ENCODE peak calls at places on chromosomes 16 and 17, in ten cellular contexts. A, I, O, V, R, X, H, T, Z and E are unnamed samples.

GRCh38 chr16:35711435-35711834 is 2252.0 kb downstream of the TP53TG3F start:
- DNase-seq in R (no peak), X (no peak), I (no peak), T (no peak), V (no peak), Z (no peak), H (no peak), O (no peak), A (no peak), E (no peak)

GRCh38 chr17:39634384-39634871 is 2.5 kb upstream of the STARD3 start:
- DNase-seq in R (peak), T (no peak), A (peak), H (no peak), Z (no peak), I (no peak), O (no peak), V (no peak), X (no peak), E (no peak)

GRCh38 chr16:49640606-49641005 is 215.3 kb downstream of the ZNF423 start:
- DNase-seq in O (no peak), Z (no peak), R (no peak), T (no peak), X (no peak), H (no peak), A (no peak), V (no peak), I (no peak), E (no peak)

GRCh38 chr17:1315891-1316403 is 36.5 kb downstream of the TRARG1 start:
- DNase-seq in H (no peak), Z (no peak), O (no peak), T (no peak), R (no peak), X (no peak), A (no peak), V (no peak), I (no peak), E (no peak)

GRCh38 chr17:59073972-59074371 is 32.7 kb downstream of the TRIM37 start:
- DNase-seq in Z (no peak), A (no peak), I (no peak), V (no peak), H (no peak), O (no peak), T (no peak), R (no peak), X (no peak), E (no peak)

GRCh38 chr17:3812284-3812683 is 11.3 kb upstream of the ITGAE start:
- DNase-seq in O (no peak), H (no peak), R (no peak), X (no peak), A (no peak), Z (no peak), V (no peak), I (no peak), T (no peak), E (no peak)

GRCh38 chr16:57091200-57091989 is 988 bp upstream of the CPNE2 start:
- DNase-seq in R (peak), O (peak), X (peak), Z (no peak), I (peak), A (peak), T (peak), V (peak), H (no peak), E (peak)

GRCh38 chr17:76146053-76146875 is 5.2 kb upstream of the FOXJ1 start:
- DNase-seq in V (peak), O (no peak), A (no peak), Z (no peak), X (no peak), R (no peak), I (no peak), T (no peak), H (no peak), E (no peak)

GRCh38 chr16:49836668-49837067 is 19.2 kb downstream of the ZNF423 start:
- DNase-seq in Z (no peak), X (no peak), A (no peak), O (no peak), V (no peak), H (no peak), R (no peak), T (no peak), I (no peak), E (no peak)

GRCh38 chr17:78921437-78921971 is 3.7 kb downstream of the TIMP2 start:
- DNase-seq in X (no peak), T (no peak), Z (no peak), I (no peak), O (no peak), A (no peak), V (peak), R (no peak), H (no peak), E (no peak)

GRCh38 chr16:74901606-74902005 is 83.3 kb downstream of the WDR59 start:
- DNase-seq in I (no peak), A (no peak), T (no peak), X (no peak), Z (no peak), V (no peak), R (no peak), O (no peak), H (no peak), E (no peak)

GRCh38 chr17:56786989-56787482 is 46.7 kb downstream of the C17orf67 start:
- DNase-seq in Z (peak), O (peak), A (peak), X (peak), V (no peak), R (no peak), T (peak), I (no peak), H (peak), E (no peak)

DNA sequence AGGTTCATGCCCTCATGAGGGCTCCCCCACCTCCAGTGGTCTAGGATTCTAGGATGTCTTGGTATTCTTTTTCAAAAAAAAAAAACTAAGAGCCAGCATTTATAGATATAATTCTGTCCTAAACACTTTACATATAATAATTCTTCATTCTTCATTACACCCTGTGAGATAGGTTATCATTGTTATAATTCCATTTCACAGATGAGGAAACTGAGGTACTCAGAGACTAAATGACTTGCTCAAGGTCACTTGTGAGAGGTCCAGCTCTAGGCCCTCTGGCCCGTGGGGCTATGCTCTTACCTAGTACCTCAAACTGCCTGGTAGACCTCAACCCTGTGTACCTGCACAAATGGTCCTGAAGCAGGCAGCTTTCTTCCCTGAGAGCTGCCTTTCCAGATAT is 172.2 kb downstream of the PRKCB start:
- DNase-seq in H (no peak), O (no peak), Z (no peak), T (no peak), I (no peak), X (no peak), R (no peak), V (no peak), A (no peak), E (no peak)
- TF ChIP-seq CTCF in H (no peak), O (no peak), Z (no peak), T (no peak), I (no peak), X (no peak), R (no peak), V (no peak), A (no peak), E (no peak)

GRCh38 chr17:32558328-32558955 is 71.6 kb downstream of the CDK5R1 start:
- DNase-seq in A (no peak), X (no peak), V (no peak), H (no peak), T (no peak), Z (no peak), O (no peak), I (no peak), R (no peak), E (no peak)
- TF ChIP-seq POLR2AphosphoS5 in A (no peak), X (no peak), V (no peak), H (no peak), T (no peak), Z (no peak), O (no peak), I (no peak), R (no peak), E (no peak)

GRCh38 chr17:19003543-19003965 is 1.0 kb downstream of the FAM83G start:
- DNase-seq in T (no peak), A (no peak), O (no peak), H (no peak), V (no peak), X (no peak), I (no peak), R (peak), Z (no peak), E (no peak)
- H3K27ac ChIP-seq in T (peak), A (peak), O (peak), H (peak), V (peak), X (peak), I (no peak), R (no peak), Z (peak), E (peak)

GRCh38 chr17:36124879-36125824 is 21.5 kb downstream of the CCL4 start:
- DNase-seq in R (peak), V (no peak), A (no peak), Z (no peak), T (no peak), X (peak), H (no peak), O (no peak), I (no peak), E (no peak)
- TF ChIP-seq CTCF in R (no peak), V (no peak), A (no peak), Z (no peak), T (no peak), X (peak), H (no peak), O (no peak), I (peak), E (no peak)

GRCh38 chr17:77247048-77247541 is 106.3 kb downstream of the SEC14L1 start:
- DNase-seq in I (peak), R (peak), A (peak), Z (peak), V (peak), H (peak), T (no peak), X (peak), O (peak), E (peak)
- TF ChIP-seq POLR2AphosphoS5 in I (no peak), R (no peak), A (peak), Z (no peak), V (no peak), H (peak), T (no peak), X (peak), O (no peak), E (peak)

GRCh38 chr16:2081685-2082084 is 33.9 kb downstream of the TSC2 start:
- DNase-seq in X (no peak), O (no peak), A (no peak), H (no peak), V (no peak), Z (no peak), T (no peak), I (no peak), R (no peak), E (no peak)
- H3K27ac ChIP-seq in X (no peak), O (no peak), A (peak), H (peak), V (peak), Z (no peak), T (peak), I (no peak), R (no peak), E (peak)

DNA sequence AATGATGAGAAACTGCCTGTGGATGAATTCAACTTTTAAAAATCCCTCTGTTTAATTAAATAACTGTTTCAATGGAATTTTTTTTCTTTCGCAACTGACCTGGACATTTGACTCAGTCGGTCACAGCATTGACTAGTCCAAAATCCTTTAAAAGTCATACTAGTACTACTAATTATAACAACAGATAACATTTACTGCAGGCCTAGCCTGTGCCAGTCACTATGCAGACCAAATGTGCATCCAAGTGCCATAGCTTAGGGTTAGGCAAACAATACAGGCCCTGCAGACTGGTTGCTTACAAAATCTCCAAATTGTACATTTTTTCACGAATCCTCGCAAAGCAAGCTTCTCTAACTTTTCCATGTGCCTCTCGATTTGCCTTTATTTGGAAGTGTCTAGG is 56.6 kb downstream of the MYOCD start:
- DNase-seq in X (no peak), R (no peak), A (no peak), I (no peak), H (no peak), Z (no peak), O (no peak), V (no peak), T (no peak), E (no peak)
- TF ChIP-seq CTCF in X (no peak), R (no peak), A (no peak), I (no peak), H (no peak), Z (no peak), O (no peak), V (no peak), T (no peak), E (no peak)